ENCODE peak calls at places on chromosomes 13 and 19, in ten cellular contexts. D, C, O, M, Q, P, E, V, L and N are unnamed samples.

GRCh38 chr13:20191311-20191901 is 1.3 kb downstream of the GJB2 start:
- DNase-seq in D (no peak), C (no peak), O (no peak), M (no peak), Q (no peak), P (no peak), E (no peak), V (no peak), L (no peak), N (no peak)

GRCh38 chr19:58277748-58278147 is 1.0 kb upstream of the ZNF8 start:
- DNase-seq in D (no peak), C (no peak), O (no peak), M (no peak), Q (no peak), P (no peak), E (no peak), V (no peak), L (no peak), N (no peak)

GRCh38 chr19:50402544-50403301 is 16.0 kb upstream of the SPIB start:
- DNase-seq in D (no peak), C (no peak), O (no peak), M (no peak), Q (no peak), P (no peak), E (no peak), V (no peak), L (no peak), N (no peak)

GRCh38 chr13:77022341-77022740 is 4.6 kb downstream of the FBXL3 start:
- DNase-seq in D (no peak), C (no peak), O (no peak), M (peak), Q (no peak), P (no peak), E (no peak), V (no peak), L (no peak), N (no peak)

GRCh38 chr19:45668342-45668871 is 386 bp downstream of the GIPR start:
- DNase-seq in D (no peak), C (no peak), O (no peak), M (no peak), Q (no peak), P (no peak), E (no peak), V (no peak), L (no peak), N (peak)

GRCh38 chr19:51070334-51070886 is 5.5 kb upstream of the KLK13 start:
- DNase-seq in D (no peak), C (no peak), O (no peak), M (no peak), Q (no peak), P (no peak), E (no peak), V (no peak), L (no peak), N (no peak)

GRCh38 chr19:9700229-9700981 is 25.5 kb upstream of the ZNF562 start:
- DNase-seq in D (no peak), C (no peak), O (no peak), M (no peak), Q (no peak), P (no peak), E (peak), V (no peak), L (no peak), N (no peak)

GRCh38 chr19:21028969-21029268 is 8.5 kb downstream of the ZNF430 start:
- DNase-seq in D (no peak), C (no peak), O (no peak), M (no peak), Q (no peak), P (no peak), E (no peak), V (no peak), L (no peak), N (no peak)

GRCh38 chr19:33177417-33177976 is 16.6 kb upstream of the LRP3 start:
- DNase-seq in D (no peak), C (no peak), O (no peak), M (no peak), Q (no peak), P (peak), E (peak), V (no peak), L (peak), N (no peak)

GRCh38 chr19:38134538-38135149 is 89.4 kb downstream of the DPF1 start:
- DNase-seq in D (no peak), C (peak), O (no peak), M (peak), Q (peak), P (no peak), E (no peak), V (no peak), L (peak), N (peak)

GRCh38 chr13:65638572-65639168 is 1591.5 kb downstream of the PCDH9 start:
- DNase-seq in D (peak), C (peak), O (no peak), M (no peak), Q (peak), P (no peak), E (no peak), V (no peak), L (peak), N (peak)

GRCh38 chr19:54180691-54181091 is 7.7 kb upstream of the TMC4 start:
- DNase-seq in D (no peak), C (no peak), O (no peak), M (no peak), Q (no peak), P (no peak), E (no peak), V (no peak), L (no peak), N (no peak)
- H3K27ac ChIP-seq in D (no peak), C (no peak), O (no peak), M (no peak), Q (no peak), P (no peak), E (no peak), V (no peak), L (no peak), N (no peak)

GRCh38 chr19:42466521-42467436 is 24.0 kb upstream of the CXCL17 start:
- DNase-seq in D (no peak), C (no peak), O (no peak), M (no peak), Q (peak), P (no peak), E (no peak), V (no peak), L (no peak), N (peak)

GRCh38 chr19:42468273-42468796 is 25.6 kb upstream of the CXCL17 start:
- DNase-seq in D (no peak), C (no peak), O (no peak), M (peak), Q (peak), P (no peak), E (no peak), V (no peak), L (peak), N (peak)

GRCh38 chr19:42467437-42467760 is 24.7 kb upstream of the CXCL17 start:
- DNase-seq in D (no peak), C (no peak), O (no peak), M (no peak), Q (peak), P (no peak), E (peak), V (no peak), L (no peak), N (no peak)

GRCh38 chr19:42469311-42470239 is 26.8 kb upstream of the CXCL17 start:
- DNase-seq in D (no peak), C (no peak), O (no peak), M (no peak), Q (peak), P (no peak), E (no peak), V (no peak), L (peak), N (peak)

GRCh38 chr19:42465827-42466280 is 23.1 kb upstream of the CXCL17 start:
- DNase-seq in D (no peak), C (peak), O (no peak), M (no peak), Q (no peak), P (no peak), E (no peak), V (no peak), L (no peak), N (peak)
- H3K27ac ChIP-seq in D (no peak), C (no peak), O (peak), M (no peak), Q (no peak), P (no peak), E (no peak), V (no peak), L (peak), N (peak)

DNA sequence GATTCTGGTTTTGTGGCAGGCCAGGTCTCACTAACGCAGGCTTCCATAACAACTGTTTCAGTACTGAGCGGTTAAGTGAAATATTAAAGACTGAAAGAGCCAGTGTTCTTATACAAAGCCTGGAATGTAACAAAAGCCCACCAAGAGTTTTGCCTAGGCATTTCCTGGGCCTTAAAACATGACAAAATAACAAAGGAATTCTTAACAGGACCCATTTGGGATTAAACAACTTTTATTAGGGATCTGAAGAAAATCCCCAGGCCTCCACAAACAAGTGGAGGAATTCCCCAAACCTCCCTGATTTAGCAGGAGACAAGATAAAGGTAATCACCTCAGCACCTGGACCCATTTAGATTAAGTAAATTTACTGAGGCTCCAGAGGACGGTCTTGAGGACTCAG is 799.7 kb upstream of the SPRY2 start:
- DNase-seq in D (no peak), C (no peak), O (no peak), M (no peak), Q (no peak), P (no peak), E (no peak), V (no peak), L (no peak), N (no peak)
- H3K27ac ChIP-seq in D (no peak), C (no peak), O (no peak), M (no peak), Q (no peak), P (no peak), E (no peak), V (no peak), L (no peak), N (no peak)

GRCh38 chr19:39544201-39544903 is 4.4 kb upstream of the EID2 start:
- DNase-seq in D (no peak), C (no peak), O (no peak), M (no peak), Q (no peak), P (no peak), E (no peak), V (no peak), L (no peak), N (no peak)

GRCh38 chr19:39539519-39540332 is at the start of gene EID2:
- DNase-seq in D (peak), C (peak), O (peak), M (no peak), Q (peak), P (peak), E (peak), V (peak), L (peak), N (peak)

GRCh38 chr19:39540333-39540673 is 342 bp upstream of the EID2 start:
- DNase-seq in D (no peak), C (no peak), O (no peak), M (no peak), Q (no peak), P (no peak), E (no peak), V (no peak), L (no peak), N (no peak)

GRCh38 chr19:39543477-39543857 is 3.5 kb upstream of the EID2 start:
- DNase-seq in D (no peak), C (no peak), O (no peak), M (peak), Q (no peak), P (no peak), E (no peak), V (no peak), L (no peak), N (no peak)

DNA sequence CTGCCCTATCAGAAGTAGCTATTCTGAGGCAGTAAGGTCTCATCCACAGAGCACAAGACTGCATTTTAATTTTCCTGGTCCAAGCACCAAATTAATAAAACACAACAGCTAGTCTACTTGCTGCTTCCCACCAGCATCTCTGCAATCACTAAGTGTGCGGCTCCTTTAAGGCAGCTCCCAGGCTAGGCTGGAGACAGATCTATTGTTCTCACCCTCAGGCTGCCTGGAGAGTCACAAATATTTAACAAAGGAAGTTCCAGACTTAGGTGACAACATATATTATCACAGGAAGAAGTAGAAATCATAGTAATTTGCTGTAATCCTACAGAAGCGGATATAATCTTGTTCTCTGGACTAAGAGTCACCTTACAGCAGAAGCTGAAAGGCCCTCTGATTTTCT is 2.2 kb upstream of the EID2 start:
- DNase-seq in D (no peak), C (no peak), O (no peak), M (no peak), Q (peak), P (no peak), E (no peak), V (no peak), L (no peak), N (no peak)
- H3K27ac ChIP-seq in D (no peak), C (no peak), O (no peak), M (peak), Q (no peak), P (no peak), E (no peak), V (no peak), L (no peak), N (no peak)

DNA sequence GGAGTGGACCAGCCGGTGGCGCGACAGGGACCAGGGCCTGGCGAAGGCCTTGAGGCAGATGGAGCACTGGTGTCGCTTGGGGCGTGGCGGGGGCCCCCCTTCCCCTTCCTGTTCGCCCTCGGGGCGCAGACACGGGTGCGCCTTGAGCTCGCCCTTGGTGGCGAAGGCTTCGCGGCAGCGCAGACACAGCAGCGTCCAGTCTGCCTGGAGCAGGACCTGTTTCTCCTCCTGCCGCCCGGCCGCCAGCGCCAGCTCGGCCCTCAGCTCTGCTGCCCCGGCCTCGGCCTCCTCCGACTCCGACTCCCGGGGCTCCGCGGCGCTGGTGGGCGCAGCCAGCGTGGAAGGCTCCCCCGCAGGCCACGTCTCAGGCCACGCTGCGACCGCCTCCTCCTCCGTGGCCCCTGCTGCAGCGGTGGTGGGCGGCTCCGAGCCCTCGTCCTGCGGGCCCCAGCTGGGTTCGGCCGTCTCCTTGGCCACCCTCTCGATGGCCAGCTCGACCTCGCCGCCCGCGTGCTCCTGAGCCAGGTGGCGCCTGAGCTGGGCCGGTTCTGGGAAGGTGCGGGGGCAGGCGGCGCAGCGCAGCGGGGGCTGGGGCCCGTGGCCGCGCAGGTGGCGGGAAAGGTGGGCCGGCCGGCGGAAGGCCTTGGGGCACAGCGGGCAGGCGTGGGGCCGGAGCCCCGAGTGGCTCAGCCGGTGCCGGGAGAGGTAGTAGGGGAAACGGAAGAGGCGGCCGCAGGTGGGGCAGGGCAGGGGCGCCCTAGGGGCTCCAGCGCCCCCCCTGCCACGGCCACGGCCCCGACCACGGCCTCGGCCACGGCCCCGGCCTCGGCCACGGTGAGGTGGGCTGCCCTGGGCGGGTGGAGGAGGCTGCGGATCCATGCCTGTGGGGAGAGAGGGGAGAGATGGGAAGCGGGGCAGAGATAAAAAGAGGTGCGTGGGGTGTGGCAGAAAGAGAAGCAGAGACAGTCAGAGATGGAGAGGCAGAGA is 1.6 kb downstream of the ZNF579 start:
- DNase-seq in D (no peak), C (no peak), O (no peak), M (no peak), Q (no peak), P (no peak), E (no peak), V (no peak), L (no peak), N (no peak)
- H3K27ac ChIP-seq in D (no peak), C (no peak), O (no peak), M (no peak), Q (peak), P (no peak), E (no peak), V (no peak), L (no peak), N (peak)